ENCODE peak calls at places on chromosomes 6 and 20, in ten cellular contexts. One of them, this sample, is unnamed.

GRCh38 chr20:22473293-22473692 is 111.1 kb downstream of the FOXA2 start:
- DNase-seq in AG04450: no peak
- DNase-seq in CD8-positive, alpha-beta T cell: no peak
- DNase-seq in right atrium auricular region: no peak
- DNase-seq in psoas muscle: no peak
- DNase-seq in BJ: no peak
- DNase-seq in cardiac muscle cell: no peak
- DNase-seq in A549: no peak
- DNase-seq in activated CD8-positive, alpha-beta T cell treated with anti-CD3 and anti-CD28 coated beads for 36 hours: no peak
- DNase-seq in PC-9: no peak
- DNase-seq in this sample: no peak

GRCh38 chr6:142301421-142302391 is at the start of gene ADGRG6:
- DNase-seq in AG04450: no peak
- DNase-seq in CD8-positive, alpha-beta T cell: peak; percentile 34
- DNase-seq in right atrium auricular region: no peak
- DNase-seq in psoas muscle: peak; percentile 56
- DNase-seq in BJ: no peak
- DNase-seq in cardiac muscle cell: peak; percentile 71
- DNase-seq in A549: peak; percentile 75
- DNase-seq in activated CD8-positive, alpha-beta T cell treated with anti-CD3 and anti-CD28 coated beads for 36 hours: peak; percentile 65
- DNase-seq in PC-9: peak; percentile 61
- DNase-seq in this sample: peak; percentile 58

GRCh38 chr20:41177636-41178035 is 40.3 kb downstream of the PLCG1 start:
- DNase-seq in AG04450: peak; percentile 64
- DNase-seq in CD8-positive, alpha-beta T cell: no peak
- DNase-seq in right atrium auricular region: peak; percentile 76
- DNase-seq in psoas muscle: peak; percentile 83
- DNase-seq in BJ: peak; percentile 82
- DNase-seq in cardiac muscle cell: no peak
- DNase-seq in A549: peak; percentile 44
- DNase-seq in activated CD8-positive, alpha-beta T cell treated with anti-CD3 and anti-CD28 coated beads for 36 hours: no peak
- DNase-seq in PC-9: peak; percentile 58
- DNase-seq in this sample: no peak

GRCh38 chr6:160798625-160799024 is 96.6 kb downstream of the PLG start:
- DNase-seq in AG04450: no peak
- DNase-seq in CD8-positive, alpha-beta T cell: no peak
- DNase-seq in right atrium auricular region: no peak
- DNase-seq in psoas muscle: no peak
- DNase-seq in BJ: no peak
- DNase-seq in cardiac muscle cell: no peak
- DNase-seq in A549: no peak
- DNase-seq in activated CD8-positive, alpha-beta T cell treated with anti-CD3 and anti-CD28 coated beads for 36 hours: no peak
- DNase-seq in PC-9: no peak
- DNase-seq in this sample: no peak

GRCh38 chr20:23049933-23050838 is 714 bp upstream of the THBD start:
- DNase-seq in AG04450: no peak
- DNase-seq in CD8-positive, alpha-beta T cell: no peak
- DNase-seq in right atrium auricular region: peak; percentile 74
- DNase-seq in psoas muscle: peak; percentile 87
- DNase-seq in BJ: no peak
- DNase-seq in cardiac muscle cell: peak; percentile 38
- DNase-seq in A549: peak; percentile 81
- DNase-seq in activated CD8-positive, alpha-beta T cell treated with anti-CD3 and anti-CD28 coated beads for 36 hours: no peak
- DNase-seq in PC-9: peak; percentile 57
- DNase-seq in this sample: peak; percentile 41

GRCh38 chr6:32883789-32884188 is 29.8 kb downstream of the PSMB9 start:
- DNase-seq in AG04450: no peak
- DNase-seq in CD8-positive, alpha-beta T cell: no peak
- DNase-seq in right atrium auricular region: peak; percentile 81
- DNase-seq in psoas muscle: peak; percentile 58
- DNase-seq in BJ: no peak
- DNase-seq in cardiac muscle cell: peak; percentile 9
- DNase-seq in A549: no peak
- DNase-seq in activated CD8-positive, alpha-beta T cell treated with anti-CD3 and anti-CD28 coated beads for 36 hours: no peak
- DNase-seq in PC-9: no peak
- DNase-seq in this sample: no peak

GRCh38 chr6:44470746-44471145 is 83.2 kb downstream of the CDC5L start:
- DNase-seq in AG04450: no peak
- DNase-seq in CD8-positive, alpha-beta T cell: no peak
- DNase-seq in right atrium auricular region: no peak
- DNase-seq in psoas muscle: no peak
- DNase-seq in BJ: no peak
- DNase-seq in cardiac muscle cell: no peak
- DNase-seq in A549: no peak
- DNase-seq in activated CD8-positive, alpha-beta T cell treated with anti-CD3 and anti-CD28 coated beads for 36 hours: no peak
- DNase-seq in PC-9: no peak
- DNase-seq in this sample: no peak

GRCh38 chr20:24166127-24166389 is 177.5 kb upstream of the GGTLC1 start:
- DNase-seq in AG04450: no peak
- DNase-seq in CD8-positive, alpha-beta T cell: no peak
- DNase-seq in right atrium auricular region: no peak
- DNase-seq in psoas muscle: no peak
- DNase-seq in BJ: no peak
- DNase-seq in cardiac muscle cell: no peak
- DNase-seq in A549: no peak
- DNase-seq in activated CD8-positive, alpha-beta T cell treated with anti-CD3 and anti-CD28 coated beads for 36 hours: no peak
- DNase-seq in PC-9: no peak
- DNase-seq in this sample: no peak

GRCh38 chr6:146851837-146852236 is 253.1 kb downstream of the ADGB start:
- DNase-seq in AG04450: peak; percentile 48
- DNase-seq in CD8-positive, alpha-beta T cell: no peak
- DNase-seq in right atrium auricular region: no peak
- DNase-seq in psoas muscle: no peak
- DNase-seq in BJ: peak; percentile 69
- DNase-seq in cardiac muscle cell: no peak
- DNase-seq in A549: no peak
- DNase-seq in activated CD8-positive, alpha-beta T cell treated with anti-CD3 and anti-CD28 coated beads for 36 hours: peak; percentile 68
- DNase-seq in PC-9: no peak
- DNase-seq in this sample: no peak

GRCh38 chr20:1299522-1299921 is 29.4 kb downstream of the SDCBP2 start:
- DNase-seq in AG04450: no peak
- DNase-seq in CD8-positive, alpha-beta T cell: peak; percentile 42
- DNase-seq in right atrium auricular region: no peak
- DNase-seq in psoas muscle: peak; percentile 23
- DNase-seq in BJ: no peak
- DNase-seq in cardiac muscle cell: peak; percentile 16
- DNase-seq in A549: peak; percentile 34
- DNase-seq in activated CD8-positive, alpha-beta T cell treated with anti-CD3 and anti-CD28 coated beads for 36 hours: peak; percentile 56
- DNase-seq in PC-9: no peak
- DNase-seq in this sample: no peak

GRCh38 chr6:104527761-104528415 is 331.8 kb downstream of the HACE1 start:
- DNase-seq in AG04450: no peak
- DNase-seq in CD8-positive, alpha-beta T cell: no peak
- DNase-seq in right atrium auricular region: no peak
- DNase-seq in psoas muscle: no peak
- DNase-seq in BJ: no peak
- DNase-seq in cardiac muscle cell: peak; percentile 49
- DNase-seq in A549: peak; percentile 20
- DNase-seq in activated CD8-positive, alpha-beta T cell treated with anti-CD3 and anti-CD28 coated beads for 36 hours: peak; percentile 12
- DNase-seq in PC-9: no peak
- DNase-seq in this sample: peak; percentile 24

GRCh38 chr20:10848810-10849370 is 175.1 kb upstream of the JAG1 start:
- DNase-seq in AG04450: peak; percentile 72
- DNase-seq in CD8-positive, alpha-beta T cell: no peak
- DNase-seq in right atrium auricular region: peak; percentile 61
- DNase-seq in psoas muscle: no peak
- DNase-seq in BJ: peak; percentile 58
- DNase-seq in cardiac muscle cell: no peak
- DNase-seq in A549: peak; percentile 92
- DNase-seq in activated CD8-positive, alpha-beta T cell treated with anti-CD3 and anti-CD28 coated beads for 36 hours: no peak
- DNase-seq in PC-9: peak; percentile 71
- DNase-seq in this sample: no peak

GRCh38 chr6:43088654-43089056 is 12.5 kb downstream of the PTK7 start:
- DNase-seq in AG04450: no peak
- DNase-seq in CD8-positive, alpha-beta T cell: no peak
- DNase-seq in right atrium auricular region: no peak
- DNase-seq in psoas muscle: no peak
- DNase-seq in BJ: no peak
- DNase-seq in cardiac muscle cell: no peak
- DNase-seq in A549: no peak
- DNase-seq in activated CD8-positive, alpha-beta T cell treated with anti-CD3 and anti-CD28 coated beads for 36 hours: no peak
- DNase-seq in PC-9: peak; percentile 38
- DNase-seq in this sample: no peak

GRCh38 chr6:127641905-127642304 is 64.9 kb downstream of the C6orf58 start:
- DNase-seq in AG04450: peak; percentile 3
- DNase-seq in CD8-positive, alpha-beta T cell: no peak
- DNase-seq in right atrium auricular region: no peak
- DNase-seq in psoas muscle: no peak
- DNase-seq in BJ: no peak
- DNase-seq in cardiac muscle cell: peak; percentile 49
- DNase-seq in A549: peak; percentile 39
- DNase-seq in activated CD8-positive, alpha-beta T cell treated with anti-CD3 and anti-CD28 coated beads for 36 hours: peak; percentile 6
- DNase-seq in PC-9: no peak
- DNase-seq in this sample: peak; percentile 15

GRCh38 chr20:21693322-21693721 is 12.1 kb upstream of the PAX1 start:
- DNase-seq in AG04450: no peak
- DNase-seq in CD8-positive, alpha-beta T cell: no peak
- DNase-seq in right atrium auricular region: no peak
- DNase-seq in psoas muscle: no peak
- DNase-seq in BJ: no peak
- DNase-seq in cardiac muscle cell: peak; percentile 36
- DNase-seq in A549: peak; percentile 31
- DNase-seq in activated CD8-positive, alpha-beta T cell treated with anti-CD3 and anti-CD28 coated beads for 36 hours: no peak
- DNase-seq in PC-9: no peak
- DNase-seq in this sample: no peak

GRCh38 chr6:168032383-168032760 is 34.9 kb downstream of the KIF25 start:
- DNase-seq in AG04450: peak; percentile 59
- DNase-seq in CD8-positive, alpha-beta T cell: no peak
- DNase-seq in right atrium auricular region: peak; percentile 55
- DNase-seq in psoas muscle: no peak
- DNase-seq in BJ: no peak
- DNase-seq in cardiac muscle cell: no peak
- DNase-seq in A549: no peak
- DNase-seq in activated CD8-positive, alpha-beta T cell treated with anti-CD3 and anti-CD28 coated beads for 36 hours: no peak
- DNase-seq in PC-9: no peak
- DNase-seq in this sample: no peak
- TF ChIP-seq CTCF in AG04450: peak; percentile 66
- TF ChIP-seq CTCF in CD8-positive, alpha-beta T cell: no peak
- TF ChIP-seq CTCF in right atrium auricular region: no peak
- TF ChIP-seq CTCF in psoas muscle: peak; percentile 12
- TF ChIP-seq CTCF in BJ: peak; percentile 75
- TF ChIP-seq CTCF in cardiac muscle cell: peak; percentile 59
- TF ChIP-seq CTCF in A549: no peak
- TF ChIP-seq CTCF in activated CD8-positive, alpha-beta T cell treated with anti-CD3 and anti-CD28 coated beads for 36 hours: no peak
- TF ChIP-seq CTCF in PC-9: no peak
- TF ChIP-seq CTCF in this sample: no peak

GRCh38 chr6:85432554-85432953 is 17.3 kb upstream of the NT5E start:
- DNase-seq in AG04450: no peak
- DNase-seq in CD8-positive, alpha-beta T cell: no peak
- DNase-seq in right atrium auricular region: no peak
- DNase-seq in psoas muscle: no peak
- DNase-seq in BJ: no peak
- DNase-seq in cardiac muscle cell: no peak
- DNase-seq in A549: no peak
- DNase-seq in activated CD8-positive, alpha-beta T cell treated with anti-CD3 and anti-CD28 coated beads for 36 hours: no peak
- DNase-seq in PC-9: no peak
- DNase-seq in this sample: no peak
- TF ChIP-seq CTCF in AG04450: no peak
- TF ChIP-seq CTCF in CD8-positive, alpha-beta T cell: no peak
- TF ChIP-seq CTCF in right atrium auricular region: no peak
- TF ChIP-seq CTCF in psoas muscle: no peak
- TF ChIP-seq CTCF in BJ: no peak
- TF ChIP-seq CTCF in cardiac muscle cell: no peak
- TF ChIP-seq CTCF in A549: no peak
- TF ChIP-seq CTCF in activated CD8-positive, alpha-beta T cell treated with anti-CD3 and anti-CD28 coated beads for 36 hours: no peak
- TF ChIP-seq CTCF in PC-9: no peak
- TF ChIP-seq CTCF in this sample: no peak

DNA sequence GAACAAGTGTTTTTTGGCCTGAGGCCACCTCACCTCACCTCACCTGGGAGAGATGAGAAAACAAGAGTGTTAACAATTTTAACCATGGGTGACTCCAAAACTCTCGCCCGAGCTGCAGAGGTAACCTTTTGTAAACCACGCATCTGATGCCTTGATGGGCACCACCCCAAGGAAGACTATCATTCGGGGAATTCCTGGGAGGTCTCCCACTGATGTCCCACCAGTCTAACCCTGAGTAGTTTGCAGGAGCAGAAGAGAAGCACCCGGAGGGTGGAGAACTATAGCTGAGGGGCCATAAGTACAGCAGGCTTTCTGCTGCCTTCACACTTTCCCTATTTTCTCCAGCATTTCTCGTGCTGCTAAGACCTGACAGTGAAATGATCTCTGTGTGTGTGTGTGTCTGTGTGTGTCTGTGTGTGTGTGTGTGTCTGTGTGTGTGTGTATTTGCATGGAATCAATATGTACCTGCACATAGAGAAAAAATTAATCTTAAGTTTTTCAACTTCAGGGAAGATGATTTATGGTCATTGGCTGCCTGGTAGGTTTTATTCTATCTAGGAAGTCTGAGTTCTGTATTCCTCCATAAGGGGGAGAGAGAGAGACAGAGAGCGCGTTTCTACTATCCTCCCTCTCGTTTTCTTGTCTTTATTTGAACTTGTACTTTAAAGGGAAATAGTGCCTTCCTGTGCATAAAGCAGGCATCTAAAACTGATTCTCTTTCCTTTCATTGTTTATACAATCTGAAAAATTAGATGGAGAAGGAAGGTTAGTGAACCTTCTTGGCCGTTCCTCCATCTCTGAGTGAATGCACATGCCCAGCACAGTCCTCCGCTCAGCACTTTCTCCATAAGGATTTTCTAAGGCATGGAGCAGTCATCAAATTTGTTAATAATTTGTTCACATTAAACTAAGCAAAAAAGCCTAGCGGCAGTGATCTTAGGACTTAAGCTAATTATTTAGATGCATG is 75.9 kb downstream of the CAP2 start:
- DNase-seq in AG04450: no peak
- DNase-seq in CD8-positive, alpha-beta T cell: no peak
- DNase-seq in right atrium auricular region: no peak
- DNase-seq in psoas muscle: no peak
- DNase-seq in BJ: no peak
- DNase-seq in cardiac muscle cell: no peak
- DNase-seq in A549: peak; percentile 3
- DNase-seq in activated CD8-positive, alpha-beta T cell treated with anti-CD3 and anti-CD28 coated beads for 36 hours: no peak
- DNase-seq in PC-9: no peak
- DNase-seq in this sample: no peak
- TF ChIP-seq CTCF in AG04450: peak; percentile 55
- TF ChIP-seq CTCF in CD8-positive, alpha-beta T cell: no peak
- TF ChIP-seq CTCF in right atrium auricular region: no peak
- TF ChIP-seq CTCF in psoas muscle: peak; percentile 48
- TF ChIP-seq CTCF in BJ: no peak
- TF ChIP-seq CTCF in cardiac muscle cell: peak; percentile 13
- TF ChIP-seq CTCF in A549: no peak
- TF ChIP-seq CTCF in activated CD8-positive, alpha-beta T cell treated with anti-CD3 and anti-CD28 coated beads for 36 hours: no peak
- TF ChIP-seq CTCF in PC-9: no peak
- TF ChIP-seq CTCF in this sample: no peak

DNA sequence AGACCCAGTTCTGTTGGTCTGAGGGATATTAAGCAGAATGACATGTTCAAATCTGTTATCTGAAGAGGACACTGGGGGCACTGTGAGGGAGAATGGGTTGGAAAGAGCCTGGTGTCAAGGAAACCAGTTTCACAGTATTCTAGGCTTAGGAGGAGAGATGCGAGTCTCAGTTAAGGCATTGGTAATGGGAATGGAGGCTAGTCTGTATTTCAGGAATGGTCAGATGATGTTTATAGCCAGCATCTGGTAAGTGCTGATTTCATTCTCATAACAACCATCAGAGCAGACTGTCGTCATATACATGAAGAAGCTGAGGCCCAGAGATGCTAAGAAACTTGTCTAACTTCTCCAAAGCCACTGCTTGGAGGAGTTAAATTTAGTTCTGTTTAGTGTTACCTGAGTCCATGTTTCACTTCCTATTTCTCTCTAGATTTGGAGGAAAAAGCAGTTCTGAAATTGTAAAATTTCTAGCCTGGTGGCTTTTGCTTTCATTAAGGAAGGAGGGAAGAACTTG is 242.0 kb downstream of the ARID1B start:
- DNase-seq in AG04450: no peak
- DNase-seq in CD8-positive, alpha-beta T cell: no peak
- DNase-seq in right atrium auricular region: no peak
- DNase-seq in psoas muscle: no peak
- DNase-seq in BJ: no peak
- DNase-seq in cardiac muscle cell: no peak
- DNase-seq in A549: peak; percentile 23
- DNase-seq in activated CD8-positive, alpha-beta T cell treated with anti-CD3 and anti-CD28 coated beads for 36 hours: no peak
- DNase-seq in PC-9: no peak
- DNase-seq in this sample: no peak
- TF ChIP-seq CTCF in AG04450: no peak
- TF ChIP-seq CTCF in CD8-positive, alpha-beta T cell: no peak
- TF ChIP-seq CTCF in right atrium auricular region: no peak
- TF ChIP-seq CTCF in psoas muscle: no peak
- TF ChIP-seq CTCF in BJ: no peak
- TF ChIP-seq CTCF in cardiac muscle cell: no peak
- TF ChIP-seq CTCF in A549: no peak
- TF ChIP-seq CTCF in activated CD8-positive, alpha-beta T cell treated with anti-CD3 and anti-CD28 coated beads for 36 hours: no peak
- TF ChIP-seq CTCF in PC-9: no peak
- TF ChIP-seq CTCF in this sample: no peak